ENCODE peak calls at places on chromosome 19, in ten cellular contexts. P is anterior cingulate cortex, O is OCI-M1, Z is HFFc6, K is non-pigmented ciliary epithelial cell, W is brain pericyte, X is colonic mucosa, E is T-helper 9 cell, Y is A172, D is NCI-H1105 treated with DMSO at 0.1 percent for 48 hours. M is an unnamed sample.

GRCh38 chr19:18278521-18279265 is 2.7 kb downstream of the JUND start:
- DNase-seq in O (peak), P (no peak), X (peak), Z (peak), D (no peak), Y (no peak), E (peak), W (no peak), K (no peak), M (peak)

GRCh38 chr19:11166281-11167142 is 10.9 kb upstream of the SPC24 start:
- DNase-seq in O (no peak), Z (peak), P (no peak), K (no peak), E (no peak), Y (no peak), D (no peak), W (no peak), X (no peak), M (no peak)

GRCh38 chr19:19542507-19542906 is 4.4 kb downstream of the CILP2 start:
- DNase-seq in Y (no peak), P (no peak), O (peak), E (no peak), Z (no peak), W (no peak), X (no peak), K (no peak), D (no peak), M (no peak)

GRCh38 chr19:3454656-3455392 is 25.5 kb downstream of the SMIM24 start:
- DNase-seq in X (no peak), O (no peak), Z (no peak), D (no peak), W (no peak), Y (no peak), P (no peak), K (no peak), E (no peak), M (no peak)

GRCh38 chr19:41621654-41622053 is 5.2 kb downstream of the CEACAM4 start:
- DNase-seq in E (no peak), O (no peak), X (no peak), K (no peak), Y (no peak), W (no peak), P (no peak), Z (no peak), D (no peak), M (no peak)

GRCh38 chr19:8526345-8527062 is 12.5 kb upstream of the ZNF414 start:
- DNase-seq in D (peak), W (peak), X (peak), E (no peak), O (no peak), P (peak), Y (peak), Z (peak), K (peak), M (peak)

GRCh38 chr19:7670150-7670784 is 1.4 kb downstream of the RETN start:
- DNase-seq in P (no peak), X (no peak), K (no peak), D (no peak), O (no peak), E (no peak), Y (no peak), W (no peak), Z (no peak), M (no peak)

GRCh38 chr19:4098493-4098892 is 25.4 kb downstream of the MAP2K2 start:
- DNase-seq in P (no peak), E (no peak), Y (no peak), O (no peak), Z (no peak), W (no peak), K (no peak), D (no peak), X (no peak), M (no peak)

GRCh38 chr19:29699861-29700260 is 15.2 kb downstream of the C19orf12 start:
- DNase-seq in Z (no peak), E (no peak), P (no peak), X (no peak), Y (no peak), O (no peak), D (no peak), K (no peak), W (no peak), M (no peak)

GRCh38 chr19:16051254-16052025 is 24.9 kb upstream of the TPM4 start:
- DNase-seq in Z (no peak), Y (no peak), W (no peak), X (no peak), K (no peak), P (no peak), E (no peak), D (no peak), O (peak), M (no peak)

GRCh38 chr19:50320051-50320450 is 9.1 kb downstream of the KCNC3 start:
- DNase-seq in P (no peak), E (no peak), O (no peak), Y (no peak), X (no peak), Z (no peak), K (no peak), D (no peak), W (no peak), M (no peak)

M was measured in HT-29.